ENCODE peak calls at places on chromosomes 5 and 9, in ten cellular contexts. K is PC-9, G is left ventricle myocardium inferior, Q is esophagus squamous epithelium, T is fibroblast of lung, D is body of pancreas, O is iPS DF 6.9, B is AG04450, J is neuronal stem cell, C is breast epithelium. F is an unnamed sample.

GRCh38 chr9:136059851-136060670 is 35.0 kb downstream of the NACC2 start:
- DNase-seq in O (no peak), K (no peak), J (no peak), T (peak; percentile 84), B (peak; percentile 23), C (peak; percentile 40), Q (no peak), G (peak; percentile 12), D (no peak), F (no peak)

GRCh38 chr5:132008961-132009680 is 2.3 kb downstream of the ACSL6 start:
- DNase-seq in D (no peak), T (no peak), G (no peak), K (peak; percentile 57), O (no peak), J (no peak), Q (no peak), C (no peak), B (no peak), F (peak; percentile 71)

GRCh38 chr9:125125523-125125922 is 17.8 kb downstream of the SCAI start:
- DNase-seq in C (no peak), O (no peak), G (no peak), B (no peak), Q (no peak), T (peak; percentile 42), D (no peak), K (no peak), J (no peak), F (no peak)

GRCh38 chr9:112884086-112884485 is 6.6 kb downstream of the SLC46A2 start:
- DNase-seq in T (peak; percentile 87), O (no peak), K (peak; percentile 69), J (no peak), G (no peak), D (no peak), B (no peak), C (no peak), Q (no peak), F (no peak)

GRCh38 chr5:148979104-148979723 is 83.6 kb downstream of the SH3TC2 start:
- DNase-seq in D (no peak), B (no peak), O (no peak), C (peak; percentile 76), Q (no peak), K (peak; percentile 84), T (no peak), G (peak; percentile 40), J (no peak), F (no peak)

GRCh38 chr5:72656331-72656730 is 149.1 kb upstream of the ZNF366 start:
- DNase-seq in J (no peak), K (no peak), O (no peak), C (no peak), G (no peak), B (no peak), Q (no peak), T (no peak), D (no peak), F (no peak)

GRCh38 chr5:64923151-64923685 is 154.5 kb downstream of the CWC27 start:
- DNase-seq in D (no peak), G (no peak), Q (no peak), B (peak; percentile 44), T (peak; percentile 79), J (no peak), O (no peak), C (no peak), K (no peak), F (no peak)

GRCh38 chr5:20985754-20986153 is 997.8 kb upstream of the CDH18 start:
- DNase-seq in O (no peak), Q (no peak), K (no peak), T (no peak), C (no peak), J (no peak), B (no peak), D (no peak), G (no peak), F (no peak)

GRCh38 chr9:84300271-84300670 is 40.3 kb downstream of the SLC28A3 start:
- DNase-seq in O (no peak), T (peak; percentile 25), K (no peak), B (no peak), C (no peak), G (no peak), Q (no peak), D (no peak), J (no peak), F (peak; percentile 50)

GRCh38 chr5:115565233-115565632 is 20.7 kb upstream of the FEM1C start:
- DNase-seq in J (no peak), K (no peak), C (no peak), B (no peak), O (no peak), Q (no peak), G (no peak), D (no peak), T (no peak), F (no peak)

GRCh38 chr9:87713278-87713989 is 12.5 kb upstream of the CTSL start:
- DNase-seq in C (no peak), G (peak; percentile 81), K (peak; percentile 89), O (no peak), B (peak; percentile 94), Q (peak; percentile 19), T (peak; percentile 98), D (peak; percentile 87), J (no peak), F (peak; percentile 78)

GRCh38 chr5:31066655-31067328 is 126.7 kb upstream of the CDH6 start:
- DNase-seq in Q (no peak), B (peak; percentile 4), K (no peak), J (no peak), T (peak; percentile 85), O (no peak), D (no peak), C (no peak), G (no peak), F (no peak)

GRCh38 chr5:146399446-146399845 is 47.7 kb upstream of the TCERG1 start:
- DNase-seq in J (no peak), K (no peak), Q (no peak), C (no peak), T (peak; percentile 50), O (no peak), D (no peak), G (no peak), B (no peak), F (no peak)

GRCh38 chr5:146394486-146394885 is 52.6 kb upstream of the TCERG1 start:
- DNase-seq in J (no peak), Q (no peak), B (no peak), G (no peak), C (no peak), K (no peak), O (no peak), D (no peak), T (peak; percentile 14), F (no peak)

GRCh38 chr5:146390469-146390868 is 51.8 kb downstream of the POU4F3 start:
- DNase-seq in C (no peak), D (no peak), K (no peak), B (no peak), J (no peak), O (no peak), Q (no peak), T (no peak), G (no peak), F (no peak)

GRCh38 chr5:146400206-146400605 is 46.9 kb upstream of the TCERG1 start:
- DNase-seq in G (no peak), D (no peak), C (no peak), T (no peak), J (no peak), K (no peak), Q (no peak), B (no peak), O (no peak), F (no peak)

DNA sequence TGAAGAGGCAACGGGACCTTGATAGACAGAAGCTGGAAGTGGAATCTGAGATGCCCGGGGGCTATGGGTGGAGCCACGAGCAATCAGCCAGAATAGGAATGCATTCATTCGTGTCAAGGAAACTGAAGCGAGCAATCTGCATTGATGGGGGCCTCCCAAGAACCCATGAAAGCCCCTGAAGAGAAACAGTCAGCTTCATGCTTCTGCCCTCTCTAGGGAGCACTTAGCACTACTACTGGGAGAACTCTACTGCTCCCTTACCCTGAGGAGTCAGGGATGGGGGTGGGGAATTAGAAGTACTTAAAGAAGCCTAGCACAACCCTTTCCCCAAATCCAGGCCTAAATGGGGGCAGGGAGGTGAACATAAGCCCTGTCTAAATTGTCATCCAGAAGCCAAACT is 51.9 kb upstream of the TCERG1 start:
- DNase-seq in T (no peak), D (no peak), K (no peak), O (no peak), B (no peak), C (no peak), J (no peak), Q (no peak), G (no peak), F (no peak)
- H3K27ac ChIP-seq in T (no peak overlapping the region), D (no peak overlapping the region), K (no peak overlapping the region), O (no peak overlapping the region), B (no peak overlapping the region), C (no peak overlapping the region), J (no peak overlapping the region), Q (no peak overlapping the region), G (no peak overlapping the region), F (no peak overlapping the region)

DNA sequence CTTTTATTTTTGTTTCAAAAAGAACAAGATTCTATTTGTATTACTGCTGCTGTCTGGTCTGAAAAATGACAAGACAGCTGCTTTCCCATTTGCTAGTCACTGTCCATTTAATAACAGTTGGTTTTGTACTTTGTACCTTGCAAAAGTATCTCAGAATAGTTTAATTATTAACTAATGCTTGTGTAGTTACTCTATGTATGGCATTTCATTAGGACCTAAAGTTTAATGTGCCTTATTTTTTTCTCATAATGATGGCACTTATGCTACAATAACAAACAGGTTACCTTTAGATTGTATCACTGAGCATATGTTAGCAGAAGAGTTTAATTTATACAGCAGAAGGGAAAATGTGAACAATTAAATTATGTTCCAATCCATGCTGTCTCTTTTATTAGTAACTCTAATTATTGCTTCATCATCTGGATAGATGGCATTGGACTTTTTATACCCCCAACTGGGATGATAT is 134.2 kb downstream of the CDH10 start:
- DNase-seq in J (no peak), D (no peak), B (no peak), Q (no peak), T (no peak), C (no peak), O (no peak), G (no peak), K (no peak), F (no peak)
- H3K27ac ChIP-seq in J (no peak overlapping the region), D (no peak overlapping the region), B (no peak overlapping the region), Q (no peak overlapping the region), T (no peak overlapping the region), C (no peak overlapping the region), O (no peak overlapping the region), G (no peak overlapping the region), K (no peak overlapping the region), F (no peak overlapping the region)

DNA sequence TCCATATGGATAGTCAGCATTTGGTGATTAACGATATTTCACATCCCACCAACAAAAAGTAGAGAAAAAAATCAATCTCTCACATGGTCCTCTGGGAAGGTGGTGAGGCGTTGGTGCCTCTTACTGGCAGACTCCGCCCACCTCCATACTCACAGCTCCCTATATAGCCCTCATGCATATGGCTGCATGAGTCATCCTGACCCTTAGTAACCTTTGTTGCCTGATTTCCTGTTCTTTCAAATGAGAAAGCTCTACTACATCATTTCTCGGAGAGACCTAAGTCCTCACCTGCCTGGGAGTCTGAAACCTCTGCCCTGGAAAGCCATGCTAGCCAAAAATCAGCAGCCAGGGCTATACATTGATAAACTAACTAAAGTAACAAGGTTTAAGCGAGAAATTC is 33.3 kb upstream of the ABCA1 start:
- DNase-seq in C (no peak), O (peak; percentile 84), J (peak; percentile 20), B (no peak), K (peak; percentile 90), G (no peak), T (peak; percentile 58), D (peak; percentile 39), Q (no peak), F (peak; percentile 45)
- H3K27ac ChIP-seq in C (no peak overlapping the region), O (no peak overlapping the region), J (no peak overlapping the region), B (no peak overlapping the region), K (peak overlapping the region; percentile 80), G (no peak overlapping the region), T (no peak overlapping the region), D (no peak overlapping the region), Q (no peak overlapping the region), F (peak overlapping the region; percentile 75)

GRCh38 chr9:133146746-133147411 is 16.8 kb downstream of the GBGT1 start:
- DNase-seq in O (no peak), Q (no peak), T (no peak), B (no peak), K (no peak), C (no peak), D (no peak), J (no peak), G (no peak), F (no peak)
- H3K27ac ChIP-seq in O (no peak overlapping the region), Q (no peak overlapping the region), T (no peak overlapping the region), B (no peak overlapping the region), K (no peak overlapping the region), C (peak overlapping the region; percentile 98), D (no peak overlapping the region), J (no peak overlapping the region), G (peak overlapping the region; percentile 87), F (no peak overlapping the region)

F was measured in epithelial cell of prostate.